ENCODE peak calls at places on chromosome 17, in nine cellular contexts. U, V, F, Y, H, J, N, L and R are unnamed samples.

GRCh38 chr17:63494300-63494928 is 17.6 kb downstream of the ACE start:
- DNase-seq in Y (no peak), H (no peak), L (no peak), F (no peak), N (no peak), U (no peak), V (no peak), J (no peak), R (peak; percentile 48)

GRCh38 chr17:48215583-48216139 is 108.1 kb downstream of the SNX11 start:
- DNase-seq in L (no peak), V (no peak), N (peak; percentile 49), H (no peak), U (peak; percentile 30), F (peak; percentile 71), J (peak; percentile 75), Y (peak; percentile 29), R (peak; percentile 86)

GRCh38 chr17:78935419-78936323 is 10.5 kb upstream of the TIMP2 start:
- DNase-seq in Y (peak; percentile 74), N (no peak), F (peak; percentile 93), U (peak; percentile 63), V (no peak), H (peak; percentile 41), J (peak; percentile 84), L (no peak), R (peak; percentile 82)

GRCh38 chr17:47660064-47660492 is 10.4 kb downstream of the KPNB1 start:
- DNase-seq in N (no peak), L (no peak), Y (no peak), F (no peak), J (no peak), V (no peak), H (no peak), U (no peak), R (no peak)

GRCh38 chr17:43010667-43011308 is 4.2 kb downstream of the IFI35 start:
- DNase-seq in U (no peak), H (no peak), L (no peak), V (no peak), J (no peak), N (no peak), Y (no peak), F (no peak), R (no peak)

GRCh38 chr17:27760069-27760885 is 40.1 kb downstream of the NOS2 start:
- DNase-seq in H (peak; percentile 79), L (peak; percentile 76), F (peak; percentile 78), Y (peak; percentile 35), J (peak; percentile 45), N (peak; percentile 87), V (peak; percentile 91), U (no peak), R (peak; percentile 58)

GRCh38 chr17:412211-413015 is 59.8 kb upstream of the RPH3AL start:
- DNase-seq in U (peak; percentile 37), J (peak; percentile 63), F (peak; percentile 77), H (peak; percentile 51), V (peak; percentile 87), L (peak; percentile 54), Y (peak; percentile 67), N (peak; percentile 53), R (peak; percentile 79)

GRCh38 chr17:33967608-33968349 is 287.3 kb upstream of the CCL2 start:
- DNase-seq in V (no peak), F (no peak), L (no peak), U (no peak), Y (no peak), H (no peak), J (no peak), N (no peak), R (no peak)

GRCh38 chr17:38709104-38709820 is 4.2 kb downstream of the MLLT6 start:
- DNase-seq in Y (no peak), U (no peak), H (no peak), F (no peak), L (no peak), V (no peak), J (no peak), N (no peak), R (no peak)